ENCODE peak calls at places on chromosomes 13 and 19, in seven cellular contexts. V is coronary artery, E is endodermal cell, Y is Calu3, C is thoracic aorta, X is GM13977, J is neural crest cell. W is an unnamed sample.

GRCh38 chr13:27667946-27668345 is 46.3 kb downstream of the POLR1D start:
- DNase-seq in V (no peak), E (no peak), Y (no peak), C (no peak), X (no peak), J (no peak), W (no peak)

GRCh38 chr13:83940742-83941141 is 58.5 kb upstream of the SLITRK1 start:
- DNase-seq in V (no peak), E (no peak), Y (no peak), C (no peak), X (no peak), J (no peak), W (no peak)

GRCh38 chr19:3367572-3368440 is 1.4 kb downstream of the NFIC start:
- DNase-seq in V (peak; percentile 81), E (no peak), Y (no peak), C (no peak), X (no peak), J (no peak), W (no peak)

GRCh38 chr13:85567909-85568308 is 231.3 kb downstream of the SLITRK6 start:
- DNase-seq in V (no peak), E (no peak), Y (no peak), C (no peak), X (no peak), J (no peak), W (no peak)

GRCh38 chr19:41753159-41753558 is 2.2 kb upstream of the CEACAM6 start:
- DNase-seq in V (no peak), E (peak; percentile 91), Y (peak; percentile 89), C (no peak), X (peak; percentile 57), J (peak; percentile 25), W (peak; percentile 7)

GRCh38 chr19:2578391-2578826 is 102.5 kb downstream of the GADD45B start:
- DNase-seq in V (no peak), E (peak; percentile 87), Y (peak; percentile 49), C (no peak), X (no peak), J (no peak), W (no peak)

GRCh38 chr19:30556230-30556711 is 184.1 kb downstream of the ZNF536 start:
- DNase-seq in V (no peak), E (peak; percentile 83), Y (no peak), C (no peak), X (no peak), J (no peak), W (no peak)

GRCh38 chr13:80040977-80041310 is 300.0 kb downstream of the SPRY2 start:
- DNase-seq in V (no peak), E (no peak), Y (no peak), C (no peak), X (no peak), J (no peak), W (no peak)

GRCh38 chr13:42420304-42420703 is 148.4 kb downstream of the AKAP11 start:
- DNase-seq in V (no peak), E (no peak), Y (no peak), C (no peak), X (peak; percentile 21), J (no peak), W (no peak)

DNA sequence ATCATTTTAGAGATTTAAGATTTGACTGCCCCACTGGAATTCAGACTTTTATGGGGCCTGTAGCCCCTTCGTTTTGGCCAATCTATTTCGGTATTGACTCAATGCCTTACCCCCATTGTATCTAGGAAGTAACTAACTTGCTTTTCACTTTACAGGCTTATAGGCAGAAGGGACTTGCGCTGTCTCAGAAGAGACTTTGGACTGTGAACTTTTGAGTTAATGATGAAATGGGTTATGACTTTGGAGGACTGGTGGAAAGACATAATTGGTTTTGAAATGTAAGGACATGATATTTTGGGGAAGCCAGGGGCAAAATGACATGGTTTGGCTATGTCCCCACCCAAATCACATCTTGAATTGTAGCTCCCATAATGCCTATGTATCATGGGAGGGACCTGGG is 463.0 kb upstream of the KLHL1 start:
- DNase-seq in V (no peak), E (no peak), Y (no peak), C (no peak), X (no peak), J (no peak), W (no peak)
- TF ChIP-seq CTCF in V (no peak), E (no peak), Y (no peak), C (no peak), X (no peak), J (no peak), W (no peak)

GRCh38 chr13:74683411-74683810 is 549.2 kb upstream of the KLF12 start:
- DNase-seq in V (no peak), E (peak; percentile 51), Y (no peak), C (no peak), X (no peak), J (no peak), W (no peak)
- TF ChIP-seq CTCF in V (no peak), E (peak; percentile 74), Y (no peak), C (no peak), X (peak; percentile 15), J (no peak), W (no peak)

GRCh38 chr13:57583529-57583928 is 48.0 kb upstream of the PCDH17 start:
- DNase-seq in V (no peak), E (no peak), Y (no peak), C (no peak), X (no peak), J (no peak), W (no peak)

DNA sequence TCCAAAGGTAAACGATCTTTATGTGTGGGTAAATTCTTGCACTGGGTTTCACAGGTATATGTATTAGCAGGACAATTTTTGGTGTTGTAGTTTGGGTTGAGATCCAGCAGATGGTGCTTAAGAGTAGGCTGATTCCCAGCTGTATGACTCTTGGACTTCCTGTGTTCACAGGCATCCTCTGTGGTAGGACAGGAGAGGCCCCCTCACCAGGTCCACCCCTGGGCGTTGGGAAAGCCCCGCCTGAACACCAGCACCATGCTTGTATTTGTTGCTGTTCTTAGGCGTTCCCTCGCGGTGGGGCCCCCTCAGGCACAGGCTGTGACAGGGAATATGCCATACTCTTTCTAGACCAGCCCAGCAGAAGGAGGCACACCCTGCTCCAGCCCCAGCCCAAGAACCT is 49.5 kb upstream of the PCDH17 start:
- DNase-seq in V (no peak), E (peak; percentile 69), Y (no peak), C (no peak), X (no peak), J (no peak), W (no peak)
- TF ChIP-seq CTCF in V (no peak), E (peak; percentile 71), Y (no peak), C (no peak), X (no peak), J (peak; percentile 24), W (no peak)

GRCh38 chr19:46660601-46661019 is 372 bp downstream of the DACT3 start:
- DNase-seq in V (no peak), E (no peak), Y (no peak), C (no peak), X (no peak), J (no peak), W (no peak)

GRCh38 chr19:46661020-46661731 is at the start of gene DACT3:
- DNase-seq in V (peak; percentile 100), E (peak; percentile 100), Y (peak; percentile 100), C (peak; percentile 100), X (peak; percentile 100), J (peak; percentile 100), W (peak; percentile 100)

GRCh38 chr19:46659151-46660007 is 1.6 kb downstream of the DACT3 start:
- DNase-seq in V (peak; percentile 82), E (peak; percentile 82), Y (no peak), C (no peak), X (peak; percentile 37), J (peak; percentile 39), W (peak; percentile 33)

GRCh38 chr19:46661735-46662592 is 982 bp upstream of the DACT3 start:
- DNase-seq in V (peak; percentile 91), E (peak; percentile 93), Y (peak; percentile 87), C (no peak), X (peak; percentile 82), J (peak; percentile 69), W (peak; percentile 79)

GRCh38 chr19:46660008-46660517 is 919 bp downstream of the DACT3 start:
- DNase-seq in V (peak; percentile 85), E (peak; percentile 86), Y (no peak), C (no peak), X (no peak), J (peak; percentile 26), W (no peak)
- TF ChIP-seq CTCF in V (no peak), E (no peak), Y (no peak), C (no peak), X (no peak), J (peak; percentile 13), W (no peak)